ENCODE peak calls at places on chromosome 20, in ten cellular contexts. X is PC-3, H is HCEC 1CT, R is GM03348, G is mucosa of gallbladder, K is NCI-H1436, W is WTC11, C is fibroblast of mammary gland, J is lung, B is mesenteric fat pad. N is an unnamed sample.

GRCh38 chr20:59412896-59413295 is 112.5 kb downstream of the EDN3 start:
- DNase-seq in X (no peak), H (no peak), R (no peak), G (no peak), K (no peak), W (peak), C (no peak), J (no peak), B (no peak), N (no peak)

GRCh38 chr20:20466341-20466879 is 98.5 kb downstream of the INSM1 start:
- DNase-seq in X (no peak), H (peak), R (peak), G (no peak), K (no peak), W (no peak), C (peak), J (no peak), B (no peak), N (no peak)

GRCh38 chr20:48295966-48296421 is 510.7 kb upstream of the SULF2 start:
- DNase-seq in X (no peak), H (peak), R (peak), G (no peak), K (no peak), W (no peak), C (peak), J (no peak), B (no peak), N (no peak)

GRCh38 chr20:19492116-19492515 is 265.9 kb upstream of the RIN2 start:
- DNase-seq in X (peak), H (peak), R (no peak), G (no peak), K (no peak), W (no peak), C (no peak), J (no peak), B (no peak), N (no peak)

GRCh38 chr20:44271915-44272663 is 25.0 kb downstream of the GDAP1L1 start:
- DNase-seq in X (no peak), H (no peak), R (no peak), G (no peak), K (no peak), W (peak), C (no peak), J (no peak), B (no peak), N (no peak)

GRCh38 chr20:3741846-3742458 is 9.5 kb downstream of the HSPA12B start:
- DNase-seq in X (no peak), H (no peak), R (no peak), G (no peak), K (no peak), W (no peak), C (no peak), J (no peak), B (no peak), N (no peak)

GRCh38 chr20:5881714-5882113 is 68.6 kb downstream of the TRMT6 start:
- DNase-seq in X (no peak), H (no peak), R (no peak), G (no peak), K (no peak), W (no peak), C (no peak), J (no peak), B (no peak), N (no peak)

GRCh38 chr20:37627060-37627766 is 66.6 kb upstream of the CTNNBL1 start:
- DNase-seq in X (peak), H (peak), R (peak), G (peak), K (no peak), W (peak), C (peak), J (no peak), B (no peak), N (peak)

GRCh38 chr20:51574248-51575033 is 31.9 kb upstream of the NFATC2 start:
- DNase-seq in X (peak), H (no peak), R (no peak), G (no peak), K (no peak), W (no peak), C (peak), J (no peak), B (no peak), N (no peak)

GRCh38 chr20:38369387-38369786 is 23.1 kb downstream of the LBP start:
- DNase-seq in X (peak), H (no peak), R (no peak), G (no peak), K (no peak), W (no peak), C (no peak), J (no peak), B (no peak), N (no peak)

GRCh38 chr20:42530855-42531674 is 658.6 kb downstream of the PTPRT start:
- DNase-seq in X (peak), H (no peak), R (peak), G (no peak), K (no peak), W (peak), C (peak), J (no peak), B (no peak), N (peak)

GRCh38 chr20:59948828-59949720 is 8.9 kb downstream of the FAM217B start:
- DNase-seq in X (peak), H (peak), R (peak), G (peak), K (peak), W (no peak), C (peak), J (no peak), B (no peak), N (peak)

GRCh38 chr20:9053108-9053507 is 15.8 kb upstream of the PLCB4 start:
- DNase-seq in X (no peak), H (no peak), R (no peak), G (no peak), K (no peak), W (no peak), C (no peak), J (no peak), B (no peak), N (no peak)

N was measured in neural crest cell.